ENCODE peak calls at places on chromosomes 12 and 14, in four cellular contexts. M is progenitor cell of endocrine pancreas, V is psoas muscle, C is GM13977. N is an unnamed sample.

GRCh38 chr14:93464271-93464670 is 33.5 kb downstream of the UNC79 start:
- DNase-seq in M (no peak), V (no peak), C (no peak), N (no peak)

GRCh38 chr12:109203480-109203879 is 87.1 kb downstream of the ACACB start:
- DNase-seq in M (no peak), V (no peak), C (no peak), N (no peak)

GRCh38 chr12:12278899-12279298 is 12.1 kb upstream of the LRP6 start:
- DNase-seq in M (no peak), V (no peak), C (no peak), N (no peak)

GRCh38 chr14:105061428-105062047 is 3.7 kb downstream of the GPR132 start:
- DNase-seq in M (no peak), V (peak), C (peak), N (no peak)

GRCh38 chr12:100574262-100575074 is 984 bp downstream of the GAS2L3 start:
- DNase-seq in M (no peak), V (no peak), C (no peak), N (peak)

GRCh38 chr14:74425525-74426201 is 347 bp downstream of the SYNDIG1L start:
- DNase-seq in M (peak), V (peak), C (peak), N (peak)

GRCh38 chr14:55019968-55020554 is 6.8 kb downstream of the WDHD1 start:
- DNase-seq in M (no peak), V (no peak), C (no peak), N (no peak)

GRCh38 chr12:27516625-27517024 is 7.4 kb upstream of the PPFIBP1 start:
- DNase-seq in M (no peak), V (no peak), C (no peak), N (no peak)

GRCh38 chr14:69784942-69785341 is 12.1 kb downstream of the SLC10A1 start:
- DNase-seq in M (no peak), V (no peak), C (no peak), N (no peak)

GRCh38 chr12:90682398-90682797 is 272.6 kb downstream of the CCER1 start:
- DNase-seq in M (no peak), V (no peak), C (no peak), N (peak)

GRCh38 chr14:52080171-52080800 is 11.4 kb upstream of the NID2 start:
- DNase-seq in M (no peak), V (no peak), C (no peak), N (peak)

GRCh38 chr14:99037777-99038176 is 234.2 kb downstream of the BCL11B start:
- DNase-seq in M (no peak), V (no peak), C (no peak), N (no peak)
- TF ChIP-seq CTCF in M (peak), V (no peak), C (no peak), N (no peak)

DNA sequence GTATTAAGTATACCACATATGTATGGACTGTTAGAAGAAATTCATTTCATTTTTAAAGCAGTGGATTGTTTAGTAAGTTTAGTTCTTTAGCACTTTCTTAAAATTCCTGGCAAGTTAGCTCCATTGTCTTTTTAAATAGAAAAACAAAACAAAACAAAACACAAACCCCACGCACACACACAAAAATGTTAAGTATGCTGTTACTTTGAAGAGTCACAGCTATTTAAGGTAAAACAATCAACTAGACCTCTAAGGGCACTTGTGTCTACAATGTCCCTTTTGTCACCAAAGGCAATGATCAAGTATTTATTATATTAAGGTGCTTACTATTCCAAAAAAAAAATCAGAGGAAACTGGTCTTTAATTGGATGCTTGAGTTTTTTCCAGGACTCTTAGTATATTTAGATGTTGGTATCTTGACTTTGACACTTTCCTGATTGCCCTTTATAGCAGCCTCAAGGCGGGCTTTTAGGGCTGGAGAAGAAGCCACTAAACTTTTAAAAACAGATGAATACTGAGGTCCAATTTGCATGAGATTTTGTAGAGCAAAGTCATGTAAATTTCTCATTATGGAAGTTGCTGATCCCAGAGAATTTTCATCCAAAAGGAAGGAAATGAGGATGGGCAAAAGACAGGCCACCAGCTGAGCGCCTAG is 85.5 kb upstream of the HECTD1 start:
- DNase-seq in M (no peak), V (no peak), C (no peak), N (no peak)
- TF ChIP-seq CTCF in M (no peak), V (no peak), C (no peak), N (no peak)

GRCh38 chr12:124680863-124681778 is 113.7 kb upstream of the NCOR2 start:
- DNase-seq in M (no peak), V (peak), C (peak), N (peak)
- TF ChIP-seq CTCF in M (no peak), V (peak), C (peak), N (peak)

GRCh38 chr12:56115329-56115728 is 1.1 kb upstream of the RPL41 start:
- DNase-seq in M (no peak), V (no peak), C (no peak), N (no peak)

GRCh38 chr12:56118688-56119045 is 601 bp downstream of the ZC3H10 start:
- DNase-seq in M (no peak), V (peak), C (no peak), N (no peak)

GRCh38 chr12:56117778-56118687 is at the start of gene ZC3H10:
- DNase-seq in M (peak), V (peak), C (peak), N (peak)

GRCh38 chr12:56114084-56114483 is 2.3 kb upstream of the RPL41 start:
- DNase-seq in M (no peak), V (no peak), C (no peak), N (no peak)

DNA sequence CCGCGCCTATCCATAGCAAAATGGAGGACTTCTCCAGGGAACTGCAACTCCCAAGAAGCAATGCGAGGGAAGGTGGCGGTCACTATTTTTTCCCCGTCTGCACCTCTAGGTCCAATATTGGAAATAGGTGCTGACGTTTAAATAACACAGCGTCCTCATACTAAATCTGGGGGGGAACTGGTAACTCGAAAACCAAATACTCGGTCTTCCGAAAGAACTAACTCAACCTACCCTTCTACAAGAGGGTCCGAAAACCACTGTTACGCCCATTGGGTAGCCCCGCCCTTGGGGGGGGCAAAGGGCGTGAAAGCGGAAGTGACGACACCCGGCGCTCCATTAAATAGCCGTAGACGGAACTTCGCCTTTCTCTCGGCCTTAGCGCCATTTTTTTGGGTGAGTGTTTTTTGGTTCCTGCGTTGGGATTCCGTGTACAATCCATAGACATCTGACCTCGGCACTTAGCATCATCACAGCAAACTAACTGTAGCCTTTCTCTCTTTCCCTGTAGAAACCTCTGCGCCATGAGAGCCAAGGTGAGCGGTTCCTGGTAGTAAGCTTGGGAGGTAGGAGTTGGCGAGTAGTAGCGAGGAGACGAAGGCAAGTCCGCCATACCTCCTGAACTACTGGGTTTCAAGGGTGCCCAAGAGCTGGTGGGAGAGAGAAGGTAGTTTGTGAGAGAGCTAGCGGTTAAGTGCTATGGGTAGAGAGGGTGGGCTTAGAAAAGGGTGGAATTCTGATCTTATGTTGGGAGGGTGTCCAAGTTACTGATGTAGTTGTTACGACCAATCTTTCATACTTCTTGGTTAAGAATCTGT is at the start of gene RPL41:
- DNase-seq in M (peak), V (peak), C (peak), N (peak)
- TF ChIP-seq CTCF in M (no peak), V (no peak), C (no peak), N (no peak)

GRCh38 chr14:63493246-63493645 is 49.9 kb downstream of the PPP2R5E start:
- DNase-seq in M (no peak), V (no peak), C (no peak), N (peak)
- TF ChIP-seq CTCF in M (no peak), V (no peak), C (peak), N (peak)

N was measured in foreskin fibroblast.